ENCODE peak calls at places on chromosome 12, in ten cellular contexts. U is naive thymus-derived CD4-positive, alpha-beta T cell; I is SJSA1; H is SK-N-SH; G is thoracic aorta; O is small intestine; W is left lung; S is upper lobe of right lung; M is mucosa of descending colon; P is upper lobe of left lung. J is an unnamed sample.

GRCh38 chr12:46825526-46826414 is at the start of gene SLC38A4:
- DNase-seq in H (peak; percentile 34), P (peak; percentile 22), G (no peak), M (peak; percentile 75), S (no peak), U (no peak), O (peak; percentile 24), I (peak; percentile 88), W (no peak), J (peak; percentile 59)

GRCh38 chr12:52667509-52667908 is 12.7 kb downstream of the KRT1 start:
- DNase-seq in H (no peak), W (no peak), U (no peak), M (no peak), P (no peak), G (no peak), S (no peak), O (no peak), I (no peak), J (no peak)

GRCh38 chr12:113297621-113298471 is 37.1 kb downstream of the SLC8B1 start:
- DNase-seq in I (no peak), O (no peak), U (no peak), W (no peak), S (no peak), G (no peak), P (no peak), H (no peak), M (no peak), J (peak; percentile 68)

GRCh38 chr12:5945071-5946008 is at the start of gene ANO2:
- DNase-seq in I (no peak), H (peak; percentile 64), S (peak; percentile 65), W (no peak), O (no peak), U (no peak), G (no peak), M (no peak), P (no peak), J (peak; percentile 77)

GRCh38 chr12:6276936-6277615 is 33.4 kb upstream of the PLEKHG6 start:
- DNase-seq in U (no peak), O (peak; percentile 76), P (no peak), W (no peak), H (no peak), S (no peak), M (no peak), G (no peak), I (no peak), J (no peak)

GRCh38 chr12:77113971-77114370 is 48.6 kb upstream of the E2F7 start:
- DNase-seq in G (no peak), W (no peak), H (no peak), U (no peak), I (peak; percentile 33), P (no peak), M (no peak), O (no peak), S (no peak), J (no peak)

GRCh38 chr12:54306925-54307731 is 6.3 kb upstream of the NFE2 start:
- DNase-seq in S (peak; percentile 97), P (peak; percentile 99), G (peak; percentile 29), I (no peak), M (peak; percentile 96), O (peak; percentile 97), W (peak; percentile 97), U (no peak), H (peak; percentile 59), J (peak; percentile 96)

GRCh38 chr12:89073027-89073398 is 279.3 kb downstream of the DUSP6 start:
- DNase-seq in M (no peak), S (no peak), W (no peak), P (no peak), I (no peak), G (no peak), O (peak; percentile 5), H (no peak), U (no peak), J (no peak)

GRCh38 chr12:70609739-70610491 is 27.3 kb downstream of the PTPRB start:
- DNase-seq in H (peak; percentile 81), O (peak; percentile 73), M (peak; percentile 82), G (no peak), S (peak; percentile 74), W (peak; percentile 37), P (peak; percentile 44), I (peak; percentile 62), U (no peak), J (peak; percentile 83)

DNA sequence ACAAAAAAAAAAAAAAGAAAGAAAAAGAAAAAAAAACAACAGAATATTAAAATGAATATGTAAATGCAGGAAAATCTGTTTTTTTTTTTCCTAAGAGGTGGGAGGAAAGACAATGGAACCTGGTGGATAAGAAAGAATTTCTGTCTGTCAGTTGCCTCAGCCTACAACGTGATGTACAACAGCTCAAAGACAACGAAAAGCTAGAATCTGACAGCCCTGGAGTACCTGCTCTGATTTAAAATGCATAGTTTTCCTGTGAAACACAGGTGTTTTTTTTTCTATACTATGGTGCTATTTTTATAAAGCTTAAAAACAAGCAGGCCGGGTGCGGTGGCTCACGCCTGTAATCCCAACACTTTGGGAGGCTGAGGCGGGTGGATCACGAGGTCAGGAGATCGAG is 30.0 kb upstream of the ULK1 start:
- DNase-seq in H (no peak), I (no peak), P (no peak), O (no peak), M (no peak), W (no peak), U (no peak), S (no peak), G (no peak), J (no peak)
- H3K4me1 ChIP-seq in H (no peaks in the 10 kb centered on the region), I (peaks cover 61% of the 10 kb centered on the region), P (peaks cover 12% of the 10 kb centered on the region), O (no peaks in the 10 kb centered on the region), M (peaks cover 9% of the 10 kb centered on the region), W (peaks cover 5% of the 10 kb centered on the region), U (no peaks in the 10 kb centered on the region), S (peaks cover 9% of the 10 kb centered on the region), G (no peaks in the 10 kb centered on the region), J (no peaks in the 10 kb centered on the region)

GRCh38 chr12:107514887-107515445 is 170.6 kb upstream of the PWP1 start:
- DNase-seq in P (no peak), I (no peak), W (no peak), M (no peak), U (no peak), G (no peak), H (no peak), O (no peak), S (no peak), J (no peak)
- H3K4me1 ChIP-seq in P (no peaks in the 10 kb centered on the region), I (peaks cover 12% of the 10 kb centered on the region), W (no peaks in the 10 kb centered on the region), M (no peaks in the 10 kb centered on the region), U (no peaks in the 10 kb centered on the region), G (peaks cover 26% of the 10 kb centered on the region), H (peaks cover 14% of the 10 kb centered on the region), O (no peaks in the 10 kb centered on the region), S (no peaks in the 10 kb centered on the region), J (no peaks in the 10 kb centered on the region)

GRCh38 chr12:111434680-111435338 is 29.1 kb downstream of the SH2B3 start:
- DNase-seq in S (no peak), I (peak; percentile 30), U (peak; percentile 62), M (peak; percentile 74), G (no peak), H (no peak), P (peak; percentile 68), W (no peak), O (peak; percentile 45), J (peak; percentile 87)
- H3K4me1 ChIP-seq in S (peaks cover 95% of the 10 kb centered on the region), I (peaks cover 73% of the 10 kb centered on the region), U (peaks cover 84% of the 10 kb centered on the region), M (peaks cover 62% of the 10 kb centered on the region), G (peaks cover 74% of the 10 kb centered on the region), H (peaks cover 61% of the 10 kb centered on the region), P (peaks cover 91% of the 10 kb centered on the region), W (peaks cover 46% of the 10 kb centered on the region), O (no peaks in the 10 kb centered on the region), J (no peaks in the 10 kb centered on the region)

GRCh38 chr12:122183588-122183940 is 641 bp downstream of the LRRC43 start:
- DNase-seq in M (no peak), U (no peak), H (no peak), O (no peak), S (no peak), W (no peak), I (no peak), G (no peak), P (no peak), J (no peak)

GRCh38 chr12:122185494-122186082 is 2.7 kb downstream of the LRRC43 start:
- DNase-seq in O (peak; percentile 29), I (no peak), U (no peak), P (no peak), M (no peak), G (no peak), S (no peak), W (no peak), H (no peak), J (no peak)

GRCh38 chr12:122184522-122184921 is 1.6 kb downstream of the LRRC43 start:
- DNase-seq in M (no peak), G (no peak), I (no peak), U (no peak), S (no peak), O (no peak), W (no peak), P (no peak), H (no peak), J (no peak)

GRCh38 chr12:122185079-122185478 is 2.2 kb downstream of the LRRC43 start:
- DNase-seq in U (no peak), O (no peak), M (no peak), I (no peak), P (no peak), S (no peak), H (no peak), G (no peak), W (no peak), J (no peak)

GRCh38 chr12:122182887-122183587 is at the start of gene LRRC43:
- DNase-seq in P (peak; percentile 47), I (no peak), G (no peak), M (peak; percentile 69), S (peak; percentile 82), W (peak; percentile 50), H (peak; percentile 83), U (peak; percentile 41), O (peak; percentile 68), J (peak; percentile 78)
- H3K4me1 ChIP-seq in P (peaks cover 7% of the 10 kb centered on the region), I (no peaks in the 10 kb centered on the region), G (peaks cover 8% of the 10 kb centered on the region), M (no peaks in the 10 kb centered on the region), S (peaks cover 5% of the 10 kb centered on the region), W (no peaks in the 10 kb centered on the region), H (no peaks in the 10 kb centered on the region), U (no peaks in the 10 kb centered on the region), O (no peaks in the 10 kb centered on the region), J (no peaks in the 10 kb centered on the region)